ENCODE peak calls at places on chromosome 1, in nine cellular contexts. M is brain microvascular endothelial cell; J is central memory CD4-positive, alpha-beta T cell; U is stimulated activated naive CD4-positive, alpha-beta T cell; T is aorta; B is GM13976; K is WTC11; A is NCI-H774; C is stomach. V is an unnamed sample.

GRCh38 chr1:82578086-82578726 is 777.5 kb downstream of the ADGRL2 start:
- DNase-seq in U (no peak), K (no peak), B (no peak), C (no peak), A (no peak), M (no peak), T (no peak), J (no peak), V (peak)

GRCh38 chr1:44924835-44925464 is 61.4 kb downstream of the EIF2B3 start:
- DNase-seq in C (no peak), U (no peak), K (no peak), M (peak), A (no peak), T (no peak), B (no peak), J (no peak), V (peak)

GRCh38 chr1:33361553-33362262 is 40.8 kb upstream of the A3GALT2 start:
- DNase-seq in M (peak), U (no peak), K (no peak), B (no peak), C (no peak), T (no peak), J (no peak), A (no peak), V (peak)

GRCh38 chr1:221994939-221995338 is 253.1 kb upstream of the DUSP10 start:
- DNase-seq in K (no peak), J (no peak), M (peak), U (no peak), C (no peak), A (no peak), T (no peak), B (no peak), V (no peak)

GRCh38 chr1:171081994-171082295 is 8.8 kb upstream of the FMO3 start:
- DNase-seq in C (no peak), M (no peak), U (no peak), A (no peak), B (no peak), K (no peak), J (no peak), T (no peak), V (no peak)

GRCh38 chr1:227343727-227344551 is 25.6 kb upstream of the CDC42BPA start:
- DNase-seq in K (no peak), A (no peak), B (no peak), T (no peak), U (no peak), M (peak), J (no peak), C (no peak), V (no peak)

GRCh38 chr1:109783436-109783835 is 19.7 kb upstream of the EPS8L3 start:
- DNase-seq in U (no peak), J (no peak), K (no peak), T (peak), B (no peak), C (peak), M (peak), A (no peak), V (no peak)

GRCh38 chr1:172359531-172359991 is 60.9 kb upstream of the C1orf105 start:
- DNase-seq in A (peak), U (no peak), T (no peak), B (no peak), J (no peak), C (no peak), K (no peak), M (no peak), V (no peak)

GRCh38 chr1:218496561-218496960 is 151.4 kb downstream of the TGFB2 start:
- DNase-seq in U (no peak), K (no peak), J (no peak), M (peak), C (no peak), B (no peak), T (no peak), A (no peak), V (no peak)

GRCh38 chr1:228404107-228404720 is 2.4 kb downstream of the TRIM11 start:
- DNase-seq in K (no peak), U (no peak), M (no peak), T (no peak), J (no peak), C (no peak), B (no peak), A (no peak), V (no peak)

GRCh38 chr1:18879791-18880309 is 20.4 kb upstream of the TAS1R2 start:
- DNase-seq in B (no peak), U (no peak), A (no peak), T (no peak), J (no peak), C (no peak), K (no peak), M (no peak), V (no peak)

V was measured in GM12865.